ENCODE peak calls at places on chromosomes 11 and 22, in nine cellular contexts. E, W, Y, D, S, V, F, A and Q are unnamed samples.

GRCh38 chr11:17076517-17077239 is 789 bp downstream of the RPS13 start:
- DNase-seq in W (no peak), S (no peak), F (no peak), A (no peak), E (no peak), V (no peak), Y (no peak), D (peak), Q (no peak)

GRCh38 chr11:123196060-123196714 is 1.1 kb upstream of the CLMP start:
- DNase-seq in W (no peak), F (no peak), V (no peak), S (no peak), A (no peak), E (no peak), Y (no peak), D (no peak), Q (no peak)

GRCh38 chr22:27636716-27637503 is 164.6 kb downstream of the MN1 start:
- DNase-seq in V (no peak), S (no peak), A (no peak), W (no peak), D (no peak), Y (no peak), E (no peak), F (no peak), Q (no peak)

GRCh38 chr11:69156218-69156639 is 494 bp downstream of the SMIM38 start:
- DNase-seq in D (no peak), Y (no peak), V (no peak), S (no peak), F (no peak), W (no peak), E (no peak), A (no peak), Q (no peak)

GRCh38 chr22:20979940-20980453 is 2.1 kb upstream of the LZTR1 start:
- DNase-seq in F (no peak), A (no peak), V (no peak), D (no peak), S (no peak), E (no peak), Y (no peak), W (peak), Q (no peak)

GRCh38 chr11:6480299-6480914 is 724 bp downstream of the ARFIP2 start:
- DNase-seq in E (no peak), D (peak), F (no peak), Y (no peak), W (no peak), A (no peak), S (no peak), V (no peak), Q (no peak)

GRCh38 chr11:108324587-108324986 is 101.7 kb downstream of the ATM start:
- DNase-seq in Y (no peak), E (no peak), S (no peak), A (no peak), D (no peak), F (no peak), W (no peak), V (no peak), Q (no peak)

GRCh38 chr22:49247194-49247924 is 580.3 kb downstream of the BRD1 start:
- DNase-seq in A (no peak), Y (no peak), D (no peak), F (no peak), W (no peak), S (no peak), E (no peak), V (no peak), Q (no peak)

GRCh38 chr11:46588131-46588530 is 5.7 kb downstream of the AMBRA1 start:
- DNase-seq in V (no peak), F (no peak), Y (no peak), A (no peak), S (no peak), E (peak), W (no peak), D (no peak), Q (no peak)

GRCh38 chr11:59899532-59899931 is 20.9 kb downstream of the OOSP3 start:
- DNase-seq in F (no peak), W (no peak), E (no peak), S (no peak), D (no peak), V (no peak), Y (no peak), A (no peak), Q (no peak)

GRCh38 chr11:909406-909805 is 1.2 kb downstream of the CHID1 start:
- DNase-seq in E (no peak), D (no peak), V (no peak), F (no peak), A (no peak), Y (no peak), W (no peak), S (no peak), Q (no peak)

GRCh38 chr11:8095831-8096522 is 15.0 kb downstream of the TUB start:
- DNase-seq in D (no peak), V (no peak), F (no peak), Y (no peak), W (no peak), E (no peak), S (no peak), A (no peak), Q (no peak)

GRCh38 chr11:57480409-57481137 is 20.2 kb downstream of the RTN4RL2 start:
- DNase-seq in D (peak), E (no peak), V (no peak), W (peak), Y (no peak), F (peak), A (peak), S (peak), Q (peak)

GRCh38 chr11:36598051-36598450 is at the start of gene RAG2:
- DNase-seq in E (no peak), V (no peak), Y (no peak), D (no peak), S (no peak), W (no peak), A (no peak), F (no peak), Q (no peak)

GRCh38 chr11:60095477-60096120 is 7.1 kb downstream of the MS4A2 start:
- DNase-seq in F (no peak), V (no peak), D (no peak), Y (no peak), A (no peak), E (no peak), S (no peak), W (no peak), Q (no peak)

GRCh38 chr11:102599642-102600261 is 25.4 kb downstream of the MMP20 start:
- DNase-seq in F (no peak), Y (peak), S (peak), A (no peak), D (peak), V (no peak), W (no peak), E (peak), Q (no peak)

GRCh38 chr11:105825141-105825540 is 196.9 kb downstream of the MSANTD4 start:
- DNase-seq in F (no peak), E (no peak), V (no peak), Y (no peak), A (no peak), W (no peak), S (no peak), D (no peak), Q (no peak)

GRCh38 chr22:48313156-48313555 is 1514.5 kb downstream of the BRD1 start:
- DNase-seq in E (no peak), V (no peak), D (no peak), S (no peak), A (no peak), W (no peak), F (no peak), Y (no peak), Q (no peak)

GRCh38 chr22:19143967-19144400 is 467 bp downstream of the ESS2 start:
- DNase-seq in Y (no peak), D (no peak), V (no peak), F (no peak), E (no peak), S (no peak), A (no peak), W (no peak), Q (no peak)

GRCh38 chr11:45801723-45802315 is 3.1 kb upstream of the SLC35C1 start:
- DNase-seq in D (no peak), A (no peak), V (no peak), W (no peak), F (no peak), S (no peak), Y (no peak), E (no peak), Q (no peak)

GRCh38 chr22:42344391-42344861 is 74.0 kb upstream of the TCF20 start:
- DNase-seq in D (no peak), V (no peak), F (no peak), A (peak), S (no peak), Y (no peak), E (no peak), W (no peak), Q (no peak)

GRCh38 chr11:12414641-12415040 is 37.3 kb downstream of the PARVA start:
- DNase-seq in D (no peak), F (no peak), A (no peak), E (no peak), Y (no peak), S (no peak), V (no peak), W (no peak), Q (no peak)

GRCh38 chr22:39174498-39175120 is 22.1 kb upstream of the CBX7 start:
- DNase-seq in A (no peak), S (peak), V (peak), E (peak), Y (peak), W (peak), F (peak), D (peak), Q (peak)

GRCh38 chr22:44884968-44885805 is 124.6 kb downstream of the PHF21B start:
- DNase-seq in W (no peak), Y (no peak), A (peak), D (no peak), V (no peak), E (no peak), S (no peak), F (no peak), Q (peak)

GRCh38 chr11:95282337-95282751 is 51.3 kb upstream of the SESN3 start:
- DNase-seq in S (no peak), Y (no peak), V (no peak), W (peak), F (no peak), A (no peak), D (peak), E (no peak), Q (no peak)

GRCh38 chr11:70470127-70470526 is 71.8 kb downstream of the CTTN start:
- DNase-seq in W (no peak), E (no peak), A (no peak), S (no peak), D (no peak), Y (no peak), V (no peak), F (no peak), Q (no peak)
- H3K27ac ChIP-seq in W (no peak), E (no peak), A (no peak), S (no peak), D (no peak), Y (no peak), V (no peak), F (no peak), Q (no peak)

GRCh38 chr11:76637491-76638266 is 32.9 kb downstream of the LRRC32 start:
- DNase-seq in E (no peak), V (no peak), Y (no peak), D (peak), F (peak), S (no peak), A (no peak), W (peak), Q (peak)

GRCh38 chr11:76634934-76635333 is 35.6 kb downstream of the LRRC32 start:
- DNase-seq in V (no peak), E (no peak), D (no peak), W (no peak), S (no peak), A (no peak), F (no peak), Y (no peak), Q (peak)

GRCh38 chr11:76638267-76639197 is 32.0 kb downstream of the LRRC32 start:
- DNase-seq in F (no peak), W (no peak), D (no peak), E (no peak), V (no peak), S (no peak), A (no peak), Y (no peak), Q (no peak)

GRCh38 chr11:76635991-76636520 is 34.5 kb downstream of the LRRC32 start:
- DNase-seq in W (no peak), F (no peak), A (no peak), E (no peak), D (no peak), V (no peak), Y (no peak), S (no peak), Q (no peak)

DNA sequence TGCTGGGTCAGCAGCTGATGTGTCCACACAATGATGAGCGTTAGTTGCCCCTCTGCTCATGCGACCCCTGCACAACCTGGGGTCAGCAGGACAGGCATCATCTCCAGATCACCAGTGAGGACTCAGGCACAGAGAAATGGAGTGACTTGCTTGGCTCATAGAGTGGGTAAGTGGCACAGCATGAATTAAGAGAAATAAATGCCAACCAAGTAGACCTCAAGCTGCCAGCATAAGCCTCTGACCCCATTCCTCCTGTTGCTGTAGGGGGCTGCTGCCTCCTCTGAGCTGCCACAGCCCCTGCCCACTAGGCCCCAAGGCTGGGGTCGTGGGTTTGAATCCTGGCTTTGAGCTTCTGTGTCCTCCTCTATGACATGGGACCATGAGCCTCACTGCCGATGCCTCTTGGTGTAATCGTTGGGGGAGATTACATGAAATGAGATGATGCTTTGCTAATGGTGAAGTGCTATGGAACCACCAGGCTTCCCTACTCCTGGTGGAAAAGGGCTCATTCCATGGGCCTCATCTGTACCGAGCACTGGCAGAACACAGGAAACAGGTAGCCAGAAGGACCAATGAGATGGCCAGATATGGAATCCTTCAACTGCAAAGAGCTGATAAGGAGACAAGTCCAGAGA is 33.6 kb downstream of the LRRC32 start:
- DNase-seq in Y (no peak), D (no peak), S (no peak), F (no peak), A (no peak), E (no peak), V (no peak), W (no peak), Q (no peak)
- H3K27ac ChIP-seq in Y (no peak), D (no peak), S (no peak), F (peak), A (no peak), E (no peak), V (no peak), W (no peak), Q (peak)

GRCh38 chr11:70220920-70221319 is 17.8 kb downstream of the FADD start:
- DNase-seq in F (no peak), D (no peak), Y (no peak), A (no peak), E (no peak), V (no peak), W (no peak), S (peak), Q (no peak)
- H3K27ac ChIP-seq in F (no peak), D (no peak), Y (no peak), A (no peak), E (no peak), V (no peak), W (no peak), S (no peak), Q (no peak)

DNA sequence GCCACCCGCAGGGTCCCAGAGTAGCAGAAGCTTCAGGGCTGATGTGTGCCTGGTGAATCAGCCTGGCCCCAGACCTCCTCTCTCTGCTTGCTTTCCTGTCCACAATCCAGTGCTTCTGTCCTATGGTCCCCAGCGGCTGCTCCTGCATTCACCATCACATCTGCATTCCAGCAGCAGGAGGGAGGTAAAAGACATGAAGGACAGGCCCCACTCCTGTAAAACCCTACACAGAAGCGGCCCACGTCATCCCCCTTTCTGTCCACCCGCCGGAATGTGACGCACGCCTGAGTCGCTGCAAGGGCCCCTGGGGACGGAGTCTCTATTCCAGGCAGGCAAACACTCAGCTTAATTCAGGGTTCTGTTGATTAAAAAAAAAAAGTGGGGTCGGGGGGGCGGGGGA is 58.3 kb downstream of the CDKN1C start:
- DNase-seq in F (peak), V (no peak), D (no peak), Y (no peak), W (no peak), E (no peak), A (no peak), S (peak), Q (no peak)
- H3K27ac ChIP-seq in F (peak), V (no peak), D (peak), Y (no peak), W (no peak), E (peak), A (no peak), S (peak), Q (peak)

GRCh38 chr22:37365950-37366349 is 61.3 kb downstream of the ELFN2 start:
- DNase-seq in Y (no peak), D (no peak), W (no peak), F (no peak), S (no peak), V (no peak), A (no peak), E (no peak), Q (no peak)
- H3K27ac ChIP-seq in Y (no peak), D (no peak), W (no peak), F (no peak), S (no peak), V (no peak), A (no peak), E (no peak), Q (no peak)